ENCODE peak calls at places on chromosomes 6 and 20, in seven cellular contexts. S, O, R, U, V, A and F are unnamed samples.

GRCh38 chr20:43974665-43975064 is 60.0 kb downstream of the TOX2 start:
- DNase-seq in U (no peak), V (no peak), O (no peak), S (no peak), A (no peak), R (peak; percentile 57), F (no peak)

GRCh38 chr6:150613269-150613668 is 13.6 kb downstream of the PLEKHG1 start:
- DNase-seq in U (no peak), S (no peak), R (no peak), V (no peak), A (no peak), O (no peak), F (no peak)

GRCh38 chr6:90167514-90168379 is 128.9 kb downstream of the BACH2 start:
- DNase-seq in R (no peak), U (no peak), V (no peak), O (no peak), S (no peak), A (no peak), F (no peak)

GRCh38 chr20:7496394-7497111 is 443.7 kb downstream of the HAO1 start:
- DNase-seq in S (no peak), R (no peak), O (peak; percentile 90), A (no peak), U (no peak), V (no peak), F (no peak)

GRCh38 chr6:119129148-119129967 is 50.9 kb upstream of the FAM184A start:
- DNase-seq in U (peak; percentile 78), S (peak; percentile 70), O (peak; percentile 83), V (peak; percentile 42), R (no peak), A (peak; percentile 77), F (no peak)

GRCh38 chr6:40947876-40948514 is 91.0 kb downstream of the UNC5CL start:
- DNase-seq in U (peak; percentile 6), A (peak; percentile 70), S (peak; percentile 85), O (peak; percentile 86), V (peak; percentile 36), R (no peak), F (no peak)

GRCh38 chr6:169800116-169800667 is 48.8 kb downstream of the ERMARD start:
- DNase-seq in O (no peak), V (no peak), U (no peak), A (no peak), R (peak; percentile 68), S (no peak), F (peak; percentile 75)

GRCh38 chr6:17714879-17715860 is 8.4 kb upstream of the NUP153 start:
- DNase-seq in U (peak; percentile 54), V (no peak), A (peak; percentile 85), R (no peak), S (peak; percentile 92), O (peak; percentile 93), F (no peak)

GRCh38 chr6:154229796-154230195 is 126.8 kb downstream of the IPCEF1 start:
- DNase-seq in S (no peak), A (no peak), U (peak; percentile 74), V (no peak), O (no peak), R (no peak), F (no peak)

GRCh38 chr20:59183751-59184150 is 20.1 kb downstream of the ZNF831 start:
- DNase-seq in U (no peak), V (no peak), O (no peak), R (no peak), A (no peak), S (no peak), F (no peak)

GRCh38 chr6:39758905-39759605 is 33.1 kb upstream of the DAAM2 start:
- DNase-seq in U (no peak), S (peak; percentile 1), O (no peak), R (no peak), A (no peak), V (no peak), F (no peak)

GRCh38 chr6:136067731-136068341 is 182.3 kb downstream of the MTFR2 start:
- DNase-seq in V (peak; percentile 63), O (peak; percentile 55), U (no peak), S (peak; percentile 90), A (peak; percentile 88), R (no peak), F (no peak)

GRCh38 chr20:6768228-6769185 is 1.0 kb downstream of the BMP2 start:
- DNase-seq in A (peak; percentile 45), R (no peak), U (no peak), O (peak; percentile 46), V (peak; percentile 43), S (no peak), F (no peak)

GRCh38 chr6:35727935-35728662 is 8.7 kb upstream of the ARMC12 start:
- DNase-seq in V (peak; percentile 64), U (peak; percentile 93), R (peak; percentile 96), O (peak; percentile 97), S (peak; percentile 85), A (peak; percentile 97), F (peak; percentile 98)

GRCh38 chr6:35729722-35730121 is 7.1 kb upstream of the ARMC12 start:
- DNase-seq in S (no peak), R (no peak), U (no peak), V (no peak), O (no peak), A (no peak), F (no peak)

GRCh38 chr6:35729349-35729678 is 7.5 kb upstream of the ARMC12 start:
- DNase-seq in S (no peak), O (no peak), U (no peak), A (no peak), V (no peak), R (no peak), F (no peak)

GRCh38 chr6:35727206-35727934 is 9.5 kb upstream of the ARMC12 start:
- DNase-seq in V (peak; percentile 77), O (peak; percentile 92), S (peak; percentile 51), R (peak; percentile 94), U (peak; percentile 68), A (peak; percentile 46), F (peak; percentile 92)

DNA sequence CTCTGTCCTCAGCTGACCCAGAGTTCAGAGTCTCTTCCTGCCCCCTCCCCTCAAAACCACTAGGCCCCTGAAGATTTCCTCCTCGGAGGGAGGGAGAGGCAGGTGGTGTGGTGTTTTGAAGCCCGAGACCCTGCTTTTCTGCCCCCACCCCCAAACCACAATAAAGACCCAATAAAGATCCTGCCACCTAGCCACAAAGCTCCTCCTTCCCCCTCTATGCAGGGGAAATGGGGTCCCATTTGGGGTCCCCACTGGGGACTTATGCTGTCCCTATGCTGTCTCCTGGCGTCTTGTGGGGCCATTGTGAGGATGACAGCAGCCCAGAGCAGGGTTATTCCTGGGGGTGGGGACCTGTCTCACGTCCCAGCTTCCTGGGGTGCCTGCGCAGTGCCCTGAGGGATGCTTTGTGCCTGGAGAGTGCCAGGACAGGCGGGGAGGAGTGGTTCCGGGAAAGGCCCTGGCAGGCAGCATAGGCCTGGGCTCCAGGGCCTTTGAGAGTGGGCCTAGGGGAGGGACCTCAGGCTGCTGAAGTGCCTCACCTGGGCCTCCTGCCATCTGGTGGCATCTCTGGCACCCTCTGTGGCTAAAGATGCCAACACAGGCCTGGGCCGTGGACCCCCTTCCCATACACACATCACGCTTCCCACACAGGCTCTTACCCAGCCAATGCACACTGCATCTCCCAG is 8.0 kb upstream of the ARMC12 start:
- DNase-seq in S (peak; percentile 59), R (peak; percentile 87), O (no peak), U (no peak), A (peak; percentile 70), V (no peak), F (no peak)
- TF ChIP-seq CTCF in S (peak; percentile 22), R (no peak), O (no peak), U (no peak), A (no peak), V (peak; percentile 25), F (no peak)

GRCh38 chr20:8757146-8757545 is 311.7 kb upstream of the PLCB4 start:
- DNase-seq in O (peak; percentile 71), A (no peak), R (no peak), S (no peak), V (no peak), U (peak; percentile 13), F (no peak)
- TF ChIP-seq CTCF in O (no peak), A (no peak), R (no peak), S (no peak), V (no peak), U (no peak), F (no peak)

GRCh38 chr6:79404261-79404660 is 133.0 kb downstream of the LCA5 start:
- DNase-seq in O (no peak), R (no peak), S (no peak), U (no peak), A (no peak), V (peak; percentile 63), F (no peak)
- TF ChIP-seq CTCF in O (no peak), R (no peak), S (no peak), U (no peak), A (peak; percentile 26), V (peak; percentile 57), F (no peak)

GRCh38 chr6:151690303-151690702 is 117.2 kb upstream of the ESR1 start:
- DNase-seq in R (no peak), V (no peak), O (no peak), U (peak; percentile 30), A (no peak), S (no peak), F (no peak)
- TF ChIP-seq CTCF in R (no peak), V (no peak), O (no peak), U (no peak), A (no peak), S (no peak), F (no peak)